ENCODE peak calls at places on chromosomes 3 and 15, in seven cellular contexts. Q is lower leg skin; Y is substantia nigra; F is T-helper 17 cell; N is ELF-1; M is effector CD4-positive, alpha-beta T cell; V is NCI-H1092. E is an unnamed sample.

GRCh38 chr3:17339233-17339632 is 403.2 kb downstream of the TBC1D5 start:
- DNase-seq in N (no peak), Y (no peak), V (no peak), M (no peak), Q (no peak), F (no peak), E (no peak)

GRCh38 chr3:127458698-127459097 is 131.8 kb downstream of the TPRA1 start:
- DNase-seq in Y (no peak), M (no peak), F (no peak), V (no peak), N (peak; percentile 93), Q (no peak), E (no peak)

GRCh38 chr15:75156306-75157215 is 45.1 kb upstream of the C15orf39 start:
- DNase-seq in M (no peak), Y (no peak), F (no peak), N (peak; percentile 66), Q (peak; percentile 61), V (no peak), E (no peak)

GRCh38 chr15:58515807-58516206 is 84.0 kb downstream of the LIPC start:
- DNase-seq in Q (no peak), N (no peak), F (no peak), V (no peak), Y (no peak), M (no peak), E (no peak)

GRCh38 chr3:62088472-62089104 is 284.8 kb downstream of the FEZF2 start:
- DNase-seq in Q (no peak), N (no peak), Y (no peak), M (no peak), V (no peak), F (no peak), E (no peak)

GRCh38 chr3:9870978-9871377 is 9.1 kb downstream of the CIDEC start:
- DNase-seq in M (no peak), V (no peak), N (no peak), Q (no peak), F (no peak), Y (no peak), E (peak; percentile 86)

GRCh38 chr3:119018690-119019463 is 15.8 kb downstream of the IGSF11 start:
- DNase-seq in Q (no peak), F (no peak), V (no peak), N (no peak), M (no peak), Y (peak; percentile 67), E (no peak)

GRCh38 chr3:16513141-16514020 is at the start of gene RFTN1:
- DNase-seq in V (no peak), Q (peak; percentile 93), M (peak; percentile 34), F (peak; percentile 27), Y (no peak), N (peak; percentile 40), E (peak; percentile 70)

GRCh38 chr3:178451799-178452198 is 84.4 kb upstream of the KCNMB2 start:
- DNase-seq in M (no peak), V (no peak), F (no peak), Y (no peak), N (no peak), Q (no peak), E (no peak)

GRCh38 chr3:56042326-56042951 is 425.8 kb downstream of the ERC2 start:
- DNase-seq in V (no peak), Q (no peak), Y (no peak), N (peak; percentile 32), M (no peak), F (no peak), E (peak; percentile 61)

GRCh38 chr3:13006216-13006990 is 66.8 kb downstream of the IQSEC1 start:
- DNase-seq in M (no peak), F (no peak), Y (no peak), N (no peak), V (no peak), Q (no peak), E (no peak)

GRCh38 chr3:37287776-37288175 is 113.4 kb upstream of the LRRFIP2 start:
- DNase-seq in F (no peak), N (no peak), Y (no peak), M (no peak), Q (no peak), V (no peak), E (peak; percentile 42)

GRCh38 chr15:50888054-50888453 is 20.4 kb upstream of the AP4E1 start:
- DNase-seq in Y (no peak), Q (no peak), F (no peak), N (no peak), V (no peak), M (no peak), E (peak; percentile 9)

GRCh38 chr3:182568756-182569155 is 224.5 kb upstream of the ATP11B start:
- DNase-seq in M (no peak), Q (no peak), N (peak; percentile 5), F (no peak), V (no peak), Y (no peak), E (no peak)

GRCh38 chr3:72657666-72658065 is 190.6 kb downstream of the SHQ1 start:
- DNase-seq in Q (no peak), M (peak; percentile 6), N (no peak), F (no peak), Y (no peak), V (peak; percentile 12), E (no peak)

GRCh38 chr3:156259896-156260788 is 139.8 kb downstream of the KCNAB1 start:
- DNase-seq in V (no peak), Q (no peak), M (no peak), N (no peak), F (no peak), Y (no peak), E (no peak)

GRCh38 chr3:131543714-131544113 is 40.9 kb upstream of the MRPL3 start:
- DNase-seq in Y (no peak), F (no peak), M (no peak), Q (no peak), N (peak; percentile 33), V (no peak), E (peak; percentile 84)

GRCh38 chr3:178705925-178706324 is 169.7 kb downstream of the KCNMB2 start:
- DNase-seq in N (no peak), V (no peak), F (no peak), Y (no peak), M (no peak), Q (no peak), E (peak; percentile 60)

GRCh38 chr3:161660706-161661105 is 164.1 kb downstream of the OTOL1 start:
- DNase-seq in V (no peak), Y (no peak), N (no peak), F (no peak), Q (no peak), M (no peak), E (no peak)

GRCh38 chr3:9172851-9173320 is 76.6 kb downstream of the SRGAP3 start:
- DNase-seq in N (no peak), V (peak; percentile 57), F (no peak), Y (peak; percentile 51), M (no peak), Q (no peak), E (no peak)

GRCh38 chr3:59572106-59572505 is 522.3 kb upstream of the CFAP20DC start:
- DNase-seq in N (no peak), Q (no peak), Y (no peak), F (no peak), M (no peak), V (no peak), E (peak; percentile 34)

GRCh38 chr15:58146734-58147133 is 8.6 kb downstream of the AQP9 start:
- DNase-seq in N (no peak), F (no peak), Q (no peak), Y (no peak), V (no peak), M (no peak), E (no peak)

GRCh38 chr15:33780011-33780768 is 188.1 kb upstream of the CHRM5 start:
- DNase-seq in Y (no peak), N (no peak), F (no peak), Q (no peak), M (no peak), V (no peak), E (no peak)

GRCh38 chr3:177084616-177085015 is 112.7 kb downstream of the TBL1XR1 start:
- DNase-seq in M (no peak), N (no peak), Y (no peak), Q (no peak), V (no peak), F (no peak), E (no peak)

GRCh38 chr15:50164458-50164857 is 17.5 kb upstream of the SLC27A2 start:
- DNase-seq in N (no peak), M (no peak), Y (no peak), F (no peak), V (no peak), Q (no peak), E (no peak)

GRCh38 chr3:114758828-114759709 is 388.0 kb downstream of the ZBTB20 start:
- DNase-seq in V (no peak), F (no peak), Y (no peak), M (no peak), Q (peak; percentile 81), N (no peak), E (peak; percentile 59)

E was measured in IMR-90.